ENCODE peak calls at places on chromosome 1, in nine cellular contexts. X, H, W, D, O, G, L, N and B are unnamed samples.

GRCh38 chr1:248841702-248842395 is 3.8 kb downstream of the ZNF672 start:
- DNase-seq in X (peak; percentile 60), H (peak; percentile 42), W (peak; percentile 55), D (no peak), O (peak; percentile 77), G (peak; percentile 82), L (no peak), N (no peak), B (no peak)

GRCh38 chr1:45880930-45881329 is 77.5 kb downstream of the MAST2 start:
- DNase-seq in X (no peak), H (no peak), W (no peak), D (no peak), O (no peak), G (no peak), L (no peak), N (no peak), B (no peak)

GRCh38 chr1:3501856-3502665 is 47.6 kb downstream of the ARHGEF16 start:
- DNase-seq in X (peak; percentile 33), H (peak; percentile 61), W (no peak), D (no peak), O (peak; percentile 33), G (peak; percentile 27), L (no peak), N (no peak), B (peak; percentile 81)

GRCh38 chr1:167373398-167373797 is 144.9 kb downstream of the CD247 start:
- DNase-seq in X (peak; percentile 46), H (no peak), W (no peak), D (peak; percentile 44), O (no peak), G (no peak), L (no peak), N (no peak), B (no peak)

GRCh38 chr1:221035680-221036153 is 156.5 kb downstream of the HLX start:
- DNase-seq in X (peak; percentile 39), H (no peak), W (no peak), D (no peak), O (peak; percentile 73), G (peak; percentile 87), L (no peak), N (peak; percentile 63), B (no peak)

GRCh38 chr1:45608475-45609156 is 15.2 kb downstream of the CCDC17 start:
- DNase-seq in X (no peak), H (no peak), W (no peak), D (no peak), O (no peak), G (no peak), L (no peak), N (no peak), B (no peak)

GRCh38 chr1:50415235-50416149 is 7.8 kb downstream of the DMRTA2 start:
- DNase-seq in X (no peak), H (no peak), W (no peak), D (no peak), O (no peak), G (no peak), L (no peak), N (no peak), B (no peak)

GRCh38 chr1:112579801-112580510 is 39.0 kb downstream of the ST7L start:
- DNase-seq in X (no peak), H (no peak), W (no peak), D (peak; percentile 34), O (no peak), G (no peak), L (no peak), N (no peak), B (no peak)

GRCh38 chr1:247357781-247358211 is 26.1 kb upstream of the ZNF496 start:
- DNase-seq in X (no peak), H (no peak), W (no peak), D (no peak), O (no peak), G (no peak), L (no peak), N (no peak), B (no peak)

GRCh38 chr1:31576743-31577455 is 584 bp downstream of the TINAGL1 start:
- DNase-seq in X (no peak), H (no peak), W (peak; percentile 47), D (no peak), O (no peak), G (no peak), L (no peak), N (no peak), B (peak; percentile 77)

GRCh38 chr1:44485933-44486475 is 80.9 kb downstream of the RNF220 start:
- DNase-seq in X (no peak), H (no peak), W (no peak), D (no peak), O (no peak), G (no peak), L (no peak), N (no peak), B (no peak)

GRCh38 chr1:56452027-56453011 is 127.0 kb downstream of the PLPP3 start:
- DNase-seq in X (no peak), H (no peak), W (no peak), D (no peak), O (no peak), G (no peak), L (no peak), N (no peak), B (no peak)

GRCh38 chr1:12294076-12294475 is 64.2 kb downstream of the VPS13D start:
- DNase-seq in X (no peak), H (no peak), W (no peak), D (no peak), O (no peak), G (no peak), L (no peak), N (no peak), B (no peak)

GRCh38 chr1:228770779-228771223 is 35.5 kb downstream of the RHOU start:
- DNase-seq in X (peak; percentile 36), H (no peak), W (no peak), D (no peak), O (no peak), G (no peak), L (no peak), N (no peak), B (no peak)